ENCODE peak calls at places on chromosomes 3 and 15, in five cellular contexts. One of them, this sample, is unnamed.

GRCh38 chr15:67043939-67044771 is 21.2 kb upstream of the SMAD3 start:
- DNase-seq in pons: no peak
- DNase-seq in neural crest cell: no peak
- DNase-seq in 8988T: no peak
- DNase-seq in mucosa of descending colon: no peak
- DNase-seq in this sample: no peak

GRCh38 chr3:14483286-14483685 is 56.9 kb downstream of the GRIP2 start:
- DNase-seq in 8988T: no peak
- DNase-seq in mucosa of descending colon: no peak
- DNase-seq in pons: no peak
- DNase-seq in neural crest cell: no peak
- DNase-seq in this sample: no peak

GRCh38 chr3:27340524-27340923 is 28.7 kb downstream of the NEK10 start:
- DNase-seq in pons: no peak
- DNase-seq in 8988T: no peak
- DNase-seq in neural crest cell: no peak
- DNase-seq in mucosa of descending colon: no peak
- DNase-seq in this sample: no peak

GRCh38 chr3:51340311-51340829 is 44.7 kb upstream of the MANF start:
- DNase-seq in mucosa of descending colon: no peak
- DNase-seq in pons: no peak
- DNase-seq in 8988T: peak
- DNase-seq in neural crest cell: no peak
- DNase-seq in this sample: no peak

GRCh38 chr3:140705954-140706353 is 28.1 kb downstream of the TRIM42 start:
- DNase-seq in 8988T: no peak
- DNase-seq in neural crest cell: no peak
- DNase-seq in mucosa of descending colon: no peak
- DNase-seq in pons: no peak
- DNase-seq in this sample: no peak

GRCh38 chr3:150096700-150097587 is 126.2 kb upstream of the PFN2 start:
- DNase-seq in mucosa of descending colon: no peak
- DNase-seq in 8988T: no peak
- DNase-seq in neural crest cell: no peak
- DNase-seq in pons: no peak
- DNase-seq in this sample: no peak

GRCh38 chr15:101000271-101000681 is 81.1 kb downstream of the LRRK1 start:
- DNase-seq in neural crest cell: no peak
- DNase-seq in pons: no peak
- DNase-seq in 8988T: no peak
- DNase-seq in mucosa of descending colon: no peak
- DNase-seq in this sample: no peak

GRCh38 chr15:62119224-62119925 is 45.7 kb downstream of the C2CD4B start:
- DNase-seq in neural crest cell: no peak
- DNase-seq in pons: peak
- DNase-seq in mucosa of descending colon: no peak
- DNase-seq in 8988T: no peak
- DNase-seq in this sample: no peak

GRCh38 chr15:68650901-68651709 is 72.3 kb downstream of the CORO2B start:
- DNase-seq in 8988T: peak
- DNase-seq in neural crest cell: peak
- DNase-seq in mucosa of descending colon: peak
- DNase-seq in pons: no peak
- DNase-seq in this sample: peak

GRCh38 chr15:84658788-84659411 is 901 bp upstream of the NMB start:
- DNase-seq in neural crest cell: no peak
- DNase-seq in 8988T: no peak
- DNase-seq in mucosa of descending colon: no peak
- DNase-seq in pons: no peak
- DNase-seq in this sample: no peak

GRCh38 chr3:158749526-158749925 is 17.3 kb upstream of the RARRES1 start:
- DNase-seq in mucosa of descending colon: no peak
- DNase-seq in 8988T: no peak
- DNase-seq in pons: no peak
- DNase-seq in neural crest cell: no peak
- DNase-seq in this sample: no peak

GRCh38 chr15:65115542-65115941 is 542 bp upstream of the UBAP1L start:
- DNase-seq in 8988T: no peak
- DNase-seq in neural crest cell: no peak
- DNase-seq in mucosa of descending colon: no peak
- DNase-seq in pons: peak
- DNase-seq in this sample: no peak

GRCh38 chr3:11774296-11774877 is 72.3 kb downstream of the TAMM41 start:
- DNase-seq in neural crest cell: peak
- DNase-seq in 8988T: peak
- DNase-seq in pons: peak
- DNase-seq in mucosa of descending colon: peak
- DNase-seq in this sample: no peak

GRCh38 chr3:87359807-87360206 is 83.4 kb upstream of the POU1F1 start:
- DNase-seq in 8988T: no peak
- DNase-seq in mucosa of descending colon: no peak
- DNase-seq in pons: peak
- DNase-seq in neural crest cell: no peak
- DNase-seq in this sample: no peak

GRCh38 chr3:23884481-23884880 is 32.3 kb downstream of the NKIRAS1 start:
- DNase-seq in neural crest cell: no peak
- DNase-seq in pons: no peak
- DNase-seq in mucosa of descending colon: no peak
- DNase-seq in 8988T: no peak
- DNase-seq in this sample: no peak

GRCh38 chr15:81118361-81118760 is 15.7 kb upstream of the CFAP161 start:
- DNase-seq in 8988T: no peak
- DNase-seq in mucosa of descending colon: no peak
- DNase-seq in neural crest cell: no peak
- DNase-seq in pons: no peak
- DNase-seq in this sample: no peak

GRCh38 chr3:152196782-152197181 is 71.9 kb upstream of the MBNL1 start:
- DNase-seq in pons: peak
- DNase-seq in mucosa of descending colon: no peak
- DNase-seq in neural crest cell: no peak
- DNase-seq in 8988T: no peak
- DNase-seq in this sample: no peak

GRCh38 chr3:172951511-172951910 is 189.5 kb downstream of the SPATA16 start:
- DNase-seq in pons: no peak
- DNase-seq in mucosa of descending colon: no peak
- DNase-seq in neural crest cell: no peak
- DNase-seq in 8988T: no peak
- DNase-seq in this sample: no peak

GRCh38 chr3:148077951-148078350 is 619.8 kb upstream of the AGTR1 start:
- DNase-seq in pons: no peak
- DNase-seq in neural crest cell: no peak
- DNase-seq in 8988T: no peak
- DNase-seq in mucosa of descending colon: no peak
- DNase-seq in this sample: no peak

GRCh38 chr3:104032283-104032682 is 1334.4 kb upstream of the ALCAM start:
- DNase-seq in neural crest cell: no peak
- DNase-seq in 8988T: no peak
- DNase-seq in mucosa of descending colon: no peak
- DNase-seq in pons: no peak
- DNase-seq in this sample: no peak

GRCh38 chr3:106588739-106589138 is 719.9 kb upstream of the CBLB start:
- DNase-seq in 8988T: no peak
- DNase-seq in neural crest cell: no peak
- DNase-seq in pons: no peak
- DNase-seq in mucosa of descending colon: no peak
- DNase-seq in this sample: no peak